ENCODE peak calls at places on chromosomes 7 and 10, in eight cellular contexts. X, O, R, G, M, L, A and H are unnamed samples.

GRCh38 chr7:140081774-140082425 is 19.1 kb upstream of the PARP12 start:
- ATAC-seq in X (no peak), O (no peak), R (no peak), G (no peak), M (no peak), L (no peak), A (no peak), H (no peak)

GRCh38 chr7:137475966-137476365 is 132.4 kb upstream of the PTN start:
- ATAC-seq in X (no peak), O (no peak), R (no peak), G (no peak), M (peak), L (no peak), A (no peak), H (peak)

GRCh38 chr7:82384051-82384464 is 59.5 kb downstream of the CACNA2D1 start:
- ATAC-seq in X (no peak), O (no peak), R (no peak), G (no peak), M (no peak), L (no peak), A (no peak), H (no peak)

GRCh38 chr7:4178887-4179286 is 503.2 kb upstream of the FOXK1 start:
- ATAC-seq in X (no peak), O (peak), R (no peak), G (no peak), M (no peak), L (no peak), A (no peak), H (no peak)

GRCh38 chr10:77173615-77174461 is 463.8 kb downstream of the KCNMA1 start:
- ATAC-seq in X (peak), O (peak), R (peak), G (peak), M (peak), L (peak), A (peak), H (peak)

GRCh38 chr7:116598278-116598677 is 73.4 kb downstream of the CAV1 start:
- ATAC-seq in X (no peak), O (no peak), R (no peak), G (peak), M (no peak), L (no peak), A (peak), H (peak)

GRCh38 chr7:27782849-27783248 is 42.9 kb downstream of the TAX1BP1 start:
- ATAC-seq in X (peak), O (no peak), R (no peak), G (no peak), M (no peak), L (no peak), A (no peak), H (peak)

GRCh38 chr10:97406064-97406463 is 4.9 kb upstream of the RRP12 start:
- ATAC-seq in X (no peak), O (no peak), R (no peak), G (no peak), M (no peak), L (no peak), A (peak), H (no peak)

GRCh38 chr10:48404646-48405045 is 98.2 kb downstream of the MAPK8 start:
- ATAC-seq in X (no peak), O (no peak), R (no peak), G (no peak), M (no peak), L (no peak), A (peak), H (no peak)

GRCh38 chr10:62582804-62583208 is 208.6 kb downstream of the ZNF365 start:
- ATAC-seq in X (no peak), O (peak), R (no peak), G (peak), M (no peak), L (peak), A (peak), H (peak)

GRCh38 chr7:5682889-5683670 is 98.4 kb downstream of the RNF216 start:
- ATAC-seq in X (no peak), O (no peak), R (no peak), G (no peak), M (no peak), L (no peak), A (no peak), H (no peak)

GRCh38 chr10:59735296-59735695 is 18.0 kb downstream of the MRLN start:
- ATAC-seq in X (no peak), O (no peak), R (no peak), G (no peak), M (no peak), L (no peak), A (no peak), H (no peak)

GRCh38 chr7:16062269-16062668 is 359.1 kb downstream of the CRPPA start:
- ATAC-seq in X (no peak), O (peak), R (no peak), G (peak), M (no peak), L (no peak), A (no peak), H (no peak)

GRCh38 chr10:5555031-5555510 is 30.3 kb downstream of the CALML3 start:
- ATAC-seq in X (no peak), O (no peak), R (no peak), G (peak), M (no peak), L (no peak), A (no peak), H (no peak)

GRCh38 chr10:100327701-100328009 is 2.4 kb downstream of the PKD2L1 start:
- ATAC-seq in X (no peak), O (no peak), R (no peak), G (no peak), M (no peak), L (no peak), A (no peak), H (no peak)

GRCh38 chr7:124856299-124856888 is 73.2 kb downstream of the POT1 start:
- ATAC-seq in X (no peak), O (no peak), R (peak), G (no peak), M (no peak), L (no peak), A (no peak), H (peak)

GRCh38 chr10:89053555-89053954 is 63.0 kb downstream of the FAS start:
- ATAC-seq in X (no peak), O (peak), R (no peak), G (peak), M (no peak), L (no peak), A (peak), H (no peak)

GRCh38 chr10:6173203-6173602 is 29.5 kb upstream of the PFKFB3 start:
- ATAC-seq in X (peak), O (no peak), R (peak), G (no peak), M (no peak), L (no peak), A (no peak), H (peak)

GRCh38 chr10:104488046-104488832 is 134.6 kb downstream of the CFAP58 start:
- ATAC-seq in X (no peak), O (no peak), R (no peak), G (no peak), M (no peak), L (no peak), A (no peak), H (no peak)

GRCh38 chr7:13903997-13904396 is 85.5 kb downstream of the ETV1 start:
- ATAC-seq in X (no peak), O (peak), R (no peak), G (peak), M (no peak), L (no peak), A (no peak), H (peak)

GRCh38 chr10:676178-676577 is 13.3 kb downstream of the DIP2C start:
- ATAC-seq in X (peak), O (no peak), R (no peak), G (no peak), M (no peak), L (no peak), A (no peak), H (no peak)

GRCh38 chr7:112131016-112131415 is 75.2 kb downstream of the DOCK4 start:
- ATAC-seq in X (no peak), O (peak), R (no peak), G (no peak), M (no peak), L (no peak), A (no peak), H (no peak)

GRCh38 chr7:27144799-27145166 is 1.3 kb upstream of the HOXA5 start:
- ATAC-seq in X (no peak), O (no peak), R (no peak), G (peak), M (no peak), L (no peak), A (no peak), H (no peak)

GRCh38 chr7:64997927-64998391 is 7.1 kb upstream of the ZNF117 start:
- ATAC-seq in X (no peak), O (peak), R (no peak), G (no peak), M (peak), L (no peak), A (peak), H (no peak)

GRCh38 chr7:22934473-22935065 is 79.4 kb downstream of the HYCC1 start:
- ATAC-seq in X (no peak), O (no peak), R (no peak), G (peak), M (no peak), L (peak), A (no peak), H (no peak)

GRCh38 chr7:26760499-26760898 is 103.9 kb downstream of the SKAP2 start:
- ATAC-seq in X (no peak), O (no peak), R (no peak), G (no peak), M (no peak), L (no peak), A (no peak), H (no peak)

GRCh38 chr7:99665989-99666388 is 13.8 kb downstream of the CYP3A5 start:
- ATAC-seq in X (no peak), O (no peak), R (no peak), G (no peak), M (no peak), L (no peak), A (peak), H (no peak)

GRCh38 chr7:33862946-33863814 is 42.2 kb upstream of the BMPER start:
- ATAC-seq in X (no peak), O (peak), R (no peak), G (peak), M (no peak), L (no peak), A (peak), H (no peak)

GRCh38 chr7:110977127-110977776 is 113.7 kb upstream of the LRRN3 start:
- ATAC-seq in X (peak), O (no peak), R (no peak), G (no peak), M (no peak), L (no peak), A (no peak), H (no peak)

GRCh38 chr10:27857616-27858015 is 112.0 kb upstream of the MKX start:
- ATAC-seq in X (no peak), O (peak), R (no peak), G (no peak), M (peak), L (no peak), A (no peak), H (no peak)

GRCh38 chr7:114422478-114423217 is 8.0 kb downstream of the FOXP2 start:
- ATAC-seq in X (no peak), O (no peak), R (no peak), G (no peak), M (peak), L (no peak), A (no peak), H (peak)

GRCh38 chr10:101708073-101708472 is 13.1 kb upstream of the FBXW4 start:
- ATAC-seq in X (no peak), O (no peak), R (no peak), G (no peak), M (no peak), L (no peak), A (no peak), H (no peak)

GRCh38 chr7:136412952-136413351 is 435.8 kb upstream of the MTPN start:
- ATAC-seq in X (no peak), O (no peak), R (no peak), G (no peak), M (no peak), L (no peak), A (no peak), H (no peak)

GRCh38 chr7:3073763-3074460 is 30.2 kb upstream of the CARD11 start:
- ATAC-seq in X (no peak), O (no peak), R (no peak), G (no peak), M (no peak), L (no peak), A (no peak), H (no peak)

GRCh38 chr7:37216156-37216839 is 232.4 kb downstream of the ELMO1 start:
- ATAC-seq in X (no peak), O (peak), R (no peak), G (peak), M (no peak), L (peak), A (no peak), H (no peak)

GRCh38 chr10:69573056-69573806 is at the start of gene NEUROG3:
- ATAC-seq in X (peak), O (peak), R (peak), G (peak), M (no peak), L (no peak), A (peak), H (no peak)

GRCh38 chr7:105916603-105917002 is 40.2 kb upstream of the ATXN7L1 start:
- ATAC-seq in X (no peak), O (no peak), R (no peak), G (no peak), M (no peak), L (no peak), A (no peak), H (peak)

GRCh38 chr10:61588770-61589211 is 73.9 kb upstream of the CABCOCO1 start:
- ATAC-seq in X (no peak), O (no peak), R (no peak), G (no peak), M (no peak), L (no peak), A (peak), H (no peak)